ENCODE peak calls at places on chromosomes 1 and 21, in nine cellular contexts. C is GM13977; P is CD4-positive, alpha-beta T cell; O is mesothelial cell of epicardium; B is AG04449; W is testis; I is osteocyte; J is GM12865; M is progenitor cell of endocrine pancreas. H is an unnamed sample.

GRCh38 chr1:187844313-187844712 is 1015.6 kb downstream of the PLA2G4A start:
- DNase-seq in C (no peak), P (no peak), O (no peak), B (no peak), W (no peak), I (no peak), J (no peak), M (no peak), H (no peak)

GRCh38 chr1:151846062-151846568 is 6.5 kb upstream of the C2CD4D start:
- DNase-seq in C (no peak), P (no peak), O (no peak), B (no peak), W (peak), I (no peak), J (peak), M (no peak), H (no peak)

GRCh38 chr1:203858055-203858454 is 3.3 kb upstream of the SNRPE start:
- DNase-seq in C (no peak), P (no peak), O (no peak), B (peak), W (no peak), I (no peak), J (no peak), M (no peak), H (peak)

GRCh38 chr1:183023601-183024351 is 556 bp downstream of the LAMC1 start:
- DNase-seq in C (peak), P (no peak), O (peak), B (no peak), W (peak), I (peak), J (peak), M (peak), H (no peak)

GRCh38 chr1:53893999-53894636 is at the start of gene DIO1:
- DNase-seq in C (no peak), P (no peak), O (no peak), B (no peak), W (no peak), I (no peak), J (no peak), M (no peak), H (no peak)

GRCh38 chr1:14367444-14367843 is 231.0 kb upstream of the KAZN start:
- DNase-seq in C (no peak), P (no peak), O (no peak), B (no peak), W (no peak), I (no peak), J (no peak), M (no peak), H (no peak)

GRCh38 chr1:216034506-216034905 is 388.7 kb downstream of the USH2A start:
- DNase-seq in C (no peak), P (no peak), O (no peak), B (no peak), W (peak), I (no peak), J (no peak), M (no peak), H (no peak)

GRCh38 chr1:233144434-233144833 is 151.1 kb downstream of the PCNX2 start:
- DNase-seq in C (no peak), P (no peak), O (no peak), B (no peak), W (no peak), I (no peak), J (no peak), M (no peak), H (no peak)

GRCh38 chr21:31278511-31279155 is 65.4 kb downstream of the TIAM1 start:
- DNase-seq in C (no peak), P (no peak), O (no peak), B (no peak), W (no peak), I (no peak), J (no peak), M (no peak), H (no peak)

GRCh38 chr1:33004628-33005027 is 32.1 kb downstream of the AK2 start:
- DNase-seq in C (no peak), P (no peak), O (no peak), B (no peak), W (no peak), I (no peak), J (no peak), M (no peak), H (no peak)

DNA sequence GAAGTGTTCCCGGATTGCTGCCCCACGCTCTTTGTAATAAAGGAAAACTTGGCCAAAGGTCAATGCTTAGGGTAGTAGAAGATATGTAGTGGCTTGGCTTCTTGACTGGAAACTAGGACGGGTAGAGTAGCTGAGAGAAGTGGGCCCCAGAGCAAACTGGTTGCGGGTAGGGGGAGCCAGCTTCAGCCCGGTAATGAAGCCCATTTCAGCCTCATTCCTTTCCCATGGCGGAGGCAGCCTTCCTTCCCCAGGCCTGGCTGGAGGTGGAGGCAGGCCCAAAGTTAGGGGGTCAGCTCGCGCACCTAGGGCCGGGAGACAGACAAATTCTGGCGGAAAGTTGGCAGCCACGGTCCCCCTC is 374 bp upstream of the NEXN start:
- DNase-seq in C (no peak), P (no peak), O (no peak), B (no peak), W (no peak), I (no peak), J (no peak), M (no peak), H (peak)
- TF ChIP-seq CTCF in C (no peak), P (no peak), O (no peak), B (peak), W (no peak), I (no peak), J (no peak), M (no peak), H (peak)

DNA sequence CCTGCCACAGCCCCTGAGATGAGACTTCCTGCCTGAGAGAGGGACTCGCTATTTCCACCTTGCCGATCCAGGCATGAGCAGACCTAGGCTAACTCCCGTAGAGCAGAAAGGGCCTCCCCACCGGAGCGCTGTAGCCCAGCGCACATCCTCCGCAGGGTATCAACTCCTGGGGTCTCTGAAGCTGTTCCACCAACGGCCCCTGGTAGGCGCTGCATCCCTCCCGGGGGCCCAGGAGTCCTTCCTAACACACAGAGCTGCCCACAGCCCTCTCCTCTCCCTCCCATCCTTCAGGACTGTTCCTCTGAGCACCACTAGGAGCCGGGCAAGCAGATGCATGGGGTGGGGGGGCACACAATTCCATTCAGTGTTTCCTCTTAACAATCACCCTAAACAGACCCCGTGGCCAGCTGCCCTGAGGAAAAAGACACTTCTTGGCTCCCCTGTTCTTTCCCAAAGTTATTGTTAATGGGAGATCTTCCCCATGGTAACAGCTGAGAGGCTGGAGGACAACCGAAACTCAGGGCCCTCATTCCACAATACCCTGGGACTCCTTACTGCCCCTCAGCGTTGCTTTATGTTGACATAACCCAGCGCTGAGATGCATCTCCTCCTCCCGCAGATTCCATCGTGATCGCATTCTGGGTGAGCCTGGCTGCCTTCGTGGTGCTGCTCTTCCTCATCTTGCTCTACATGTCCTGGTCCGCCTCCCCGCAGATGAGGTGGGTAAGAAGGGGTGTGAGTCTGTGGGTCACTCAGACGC is 7.5 kb downstream of the MRAP start:
- DNase-seq in C (no peak), P (no peak), O (no peak), B (no peak), W (no peak), I (no peak), J (no peak), M (peak), H (no peak)
- TF ChIP-seq CTCF in C (no peak), P (no peak), O (no peak), B (no peak), W (no peak), I (no peak), J (peak), M (peak), H (peak)

GRCh38 chr1:41361028-41361494 is at the start of gene FOXO6:
- DNase-seq in C (peak), P (peak), O (peak), B (peak), W (peak), I (peak), J (peak), M (peak), H (peak)
- TF ChIP-seq CTCF in C (peak), P (peak), O (peak), B (peak), W (peak), I (peak), J (peak), M (peak), H (peak)

GRCh38 chr1:26161408-26162219 is 2.7 kb downstream of the FAM110D start:
- DNase-seq in C (peak), P (peak), O (no peak), B (no peak), W (peak), I (no peak), J (no peak), M (peak), H (no peak)
- TF ChIP-seq CTCF in C (peak), P (no peak), O (no peak), B (peak), W (no peak), I (peak), J (no peak), M (peak), H (no peak)

GRCh38 chr1:196309386-196309785 is 298.9 kb downstream of the KCNT2 start:
- DNase-seq in C (no peak), P (no peak), O (no peak), B (no peak), W (no peak), I (no peak), J (peak), M (no peak), H (peak)
- TF ChIP-seq CTCF in C (no peak), P (no peak), O (no peak), B (no peak), W (no peak), I (peak), J (peak), M (no peak), H (peak)

H was measured in AG09309.